ENCODE peak calls at places on chromosomes 2 and 18, in five cellular contexts. P is RKO, K is HL-60, X is upper lobe of right lung, R is mammary epithelial cell. M is an unnamed sample.

GRCh38 chr18:51988277-51988676 is 351.7 kb upstream of the DCC start:
- DNase-seq in P (no peak), K (no peak), X (no peak), R (no peak), M (no peak)

GRCh38 chr2:238963164-238963969 is 115.5 kb downstream of the TWIST2 start:
- DNase-seq in P (no peak), K (no peak), X (no peak), R (no peak), M (no peak)

GRCh38 chr2:120857931-120858330 is 122.3 kb downstream of the GLI2 start:
- DNase-seq in P (no peak), K (no peak), X (peak), R (no peak), M (no peak)

GRCh38 chr2:67400560-67401464 is 3.7 kb downstream of the ETAA1 start:
- DNase-seq in P (peak), K (no peak), X (no peak), R (peak), M (no peak)

GRCh38 chr2:60515751-60516226 is 37.7 kb downstream of the BCL11A start:
- DNase-seq in P (peak), K (no peak), X (no peak), R (peak), M (no peak)

GRCh38 chr2:119069781-119070180 is 88.8 kb downstream of the C1QL2 start:
- DNase-seq in P (no peak), K (no peak), X (no peak), R (no peak), M (no peak)

GRCh38 chr2:55105456-55105855 is 55.2 kb upstream of the RTN4 start:
- DNase-seq in P (no peak), K (no peak), X (no peak), R (no peak), M (no peak)

GRCh38 chr2:70907130-70907756 is 28.5 kb upstream of the ATP6V1B1 start:
- DNase-seq in P (no peak), K (no peak), X (no peak), R (no peak), M (no peak)

GRCh38 chr2:86396304-86396785 is 44.8 kb upstream of the KDM3A start:
- DNase-seq in P (peak), K (no peak), X (no peak), R (peak), M (peak)

GRCh38 chr2:207469953-207470699 is 59.6 kb upstream of the CREB1 start:
- DNase-seq in P (no peak), K (no peak), X (no peak), R (no peak), M (no peak)

GRCh38 chr2:226564667-226565066 is 235.0 kb downstream of the IRS1 start:
- DNase-seq in P (no peak), K (no peak), X (no peak), R (peak), M (no peak)

GRCh38 chr2:181459646-181460045 is 2.5 kb downstream of the ITGA4 start:
- DNase-seq in P (no peak), K (no peak), X (no peak), R (no peak), M (no peak)

GRCh38 chr2:234917245-234917975 is 34.4 kb upstream of the SH3BP4 start:
- DNase-seq in P (no peak), K (no peak), X (no peak), R (no peak), M (no peak)

GRCh38 chr2:5472673-5473072 is 219.5 kb upstream of the SOX11 start:
- DNase-seq in P (no peak), K (no peak), X (no peak), R (no peak), M (no peak)

GRCh38 chr2:126761981-126762878 is 106.3 kb downstream of the GYPC start:
- DNase-seq in P (no peak), K (no peak), X (peak), R (no peak), M (no peak)

GRCh38 chr2:121810959-121811853 is 55.8 kb downstream of the TSN start:
- DNase-seq in P (peak), K (no peak), X (no peak), R (peak), M (peak)

GRCh38 chr2:37780097-37780676 is 108.7 kb upstream of the CDC42EP3 start:
- DNase-seq in P (no peak), K (no peak), X (no peak), R (peak), M (no peak)

GRCh38 chr2:2842466-2842865 is 511.4 kb upstream of the MYT1L start:
- DNase-seq in P (no peak), K (no peak), X (peak), R (no peak), M (no peak)

GRCh38 chr2:181607629-181608627 is 49.0 kb downstream of the CERKL start:
- DNase-seq in P (no peak), K (no peak), X (no peak), R (no peak), M (no peak)

GRCh38 chr18:35478520-35479435 is 19.0 kb downstream of the INO80C start:
- DNase-seq in P (peak), K (peak), X (no peak), R (peak), M (no peak)

GRCh38 chr2:221342388-221342787 is 229.7 kb downstream of the EPHA4 start:
- DNase-seq in P (no peak), K (no peak), X (no peak), R (no peak), M (no peak)

GRCh38 chr18:79748321-79749157 is 49.2 kb upstream of the KCNG2 start:
- DNase-seq in P (no peak), K (no peak), X (peak), R (no peak), M (no peak)

GRCh38 chr2:152647417-152648010 is 69.7 kb downstream of the PRPF40A start:
- DNase-seq in P (no peak), K (no peak), X (peak), R (no peak), M (peak)

GRCh38 chr2:40332096-40332826 is 119.6 kb downstream of the SLC8A1 start:
- DNase-seq in P (no peak), K (peak), X (no peak), R (no peak), M (no peak)

GRCh38 chr2:222248818-222249217 is 50.0 kb downstream of the PAX3 start:
- DNase-seq in P (no peak), K (no peak), X (no peak), R (no peak), M (no peak)

GRCh38 chr18:21735452-21736015 is 5.1 kb upstream of the MIB1 start:
- DNase-seq in P (no peak), K (no peak), X (peak), R (no peak), M (no peak)